ENCODE peak calls at places on chromosomes 12 and 14, in four cellular contexts. One of them, this sample, is unnamed.

GRCh38 chr14:88599761-88600439 is 37.1 kb downstream of the ZC3H14 start:
- DNase-seq in GOT3: no peak
- DNase-seq in GM23338: no peak
- DNase-seq in T-helper 2 cell: peak
- DNase-seq in this sample: no peak

GRCh38 chr12:6052206-6052939 is 72.1 kb downstream of the VWF start:
- DNase-seq in T-helper 2 cell: no peak
- DNase-seq in GOT3: no peak
- DNase-seq in GM23338: no peak
- DNase-seq in this sample: no peak

GRCh38 chr12:123065666-123066457 is 85.0 kb downstream of the PITPNM2 start:
- DNase-seq in GOT3: no peak
- DNase-seq in T-helper 2 cell: no peak
- DNase-seq in GM23338: no peak
- DNase-seq in this sample: no peak

GRCh38 chr14:93832665-93833064 is 44.4 kb upstream of the PRIMA1 start:
- DNase-seq in GM23338: no peak
- DNase-seq in T-helper 2 cell: no peak
- DNase-seq in GOT3: no peak
- DNase-seq in this sample: no peak

GRCh38 chr14:89252887-89253532 is 164.0 kb downstream of the FOXN3 start:
- DNase-seq in GOT3: no peak
- DNase-seq in GM23338: peak
- DNase-seq in T-helper 2 cell: no peak
- DNase-seq in this sample: no peak

GRCh38 chr12:116456683-116457082 is 102.5 kb upstream of the MAP1LC3B2 start:
- DNase-seq in GM23338: no peak
- DNase-seq in GOT3: no peak
- DNase-seq in T-helper 2 cell: no peak
- DNase-seq in this sample: no peak

GRCh38 chr12:4789776-4790175 is 69.6 kb downstream of the GALNT8 start:
- DNase-seq in GOT3: no peak
- DNase-seq in GM23338: no peak
- DNase-seq in T-helper 2 cell: no peak
- DNase-seq in this sample: no peak

GRCh38 chr12:39587247-39587646 is 32.4 kb downstream of the ABCD2 start:
- DNase-seq in GM23338: no peak
- DNase-seq in GOT3: no peak
- DNase-seq in T-helper 2 cell: peak
- DNase-seq in this sample: no peak

GRCh38 chr12:106954462-106955376 is 988 bp upstream of the TMEM263 start:
- DNase-seq in T-helper 2 cell: peak
- DNase-seq in GM23338: peak
- DNase-seq in GOT3: no peak
- DNase-seq in this sample: peak

GRCh38 chr12:107749094-107749493 is 11.8 kb downstream of the PRDM4 start:
- DNase-seq in GM23338: no peak
- DNase-seq in T-helper 2 cell: no peak
- DNase-seq in GOT3: no peak
- DNase-seq in this sample: no peak

GRCh38 chr12:123149828-123150272 is 1.0 kb downstream of the PITPNM2 start:
- DNase-seq in GM23338: peak
- DNase-seq in T-helper 2 cell: no peak
- DNase-seq in GOT3: no peak
- DNase-seq in this sample: no peak

GRCh38 chr14:103109789-103110415 is 13.4 kb upstream of the TNFAIP2 start:
- DNase-seq in GM23338: peak
- DNase-seq in GOT3: no peak
- DNase-seq in T-helper 2 cell: no peak
- DNase-seq in this sample: no peak

GRCh38 chr14:57390037-57390805 is at the start of gene NAA30:
- DNase-seq in T-helper 2 cell: peak
- DNase-seq in GOT3: peak
- DNase-seq in GM23338: peak
- DNase-seq in this sample: peak

GRCh38 chr14:30252151-30252550 is 306.8 kb upstream of the G2E3 start:
- DNase-seq in GM23338: peak
- DNase-seq in GOT3: no peak
- DNase-seq in T-helper 2 cell: no peak
- DNase-seq in this sample: no peak

GRCh38 chr12:52052471-52053186 is 1.4 kb downstream of the NR4A1 start:
- DNase-seq in GOT3: no peak
- DNase-seq in T-helper 2 cell: peak
- DNase-seq in GM23338: peak
- DNase-seq in this sample: no peak

GRCh38 chr12:55974308-55974724 is 438 bp downstream of the RAB5B start:
- DNase-seq in GOT3: no peak
- DNase-seq in GM23338: peak
- DNase-seq in T-helper 2 cell: peak
- DNase-seq in this sample: peak

GRCh38 chr12:95548056-95548538 is 3.2 kb downstream of the USP44 start:
- DNase-seq in GOT3: no peak
- DNase-seq in T-helper 2 cell: peak
- DNase-seq in GM23338: peak
- DNase-seq in this sample: no peak

GRCh38 chr12:15819644-15820437 is 30.7 kb upstream of the EPS8 start:
- DNase-seq in T-helper 2 cell: no peak
- DNase-seq in GM23338: no peak
- DNase-seq in GOT3: no peak
- DNase-seq in this sample: no peak

GRCh38 chr12:100544165-100544564 is 29.3 kb upstream of the GAS2L3 start:
- DNase-seq in T-helper 2 cell: no peak
- DNase-seq in GOT3: no peak
- DNase-seq in GM23338: no peak
- DNase-seq in this sample: no peak

GRCh38 chr12:53096089-53096741 is 1.3 kb upstream of the IGFBP6 start:
- DNase-seq in GOT3: peak
- DNase-seq in GM23338: peak
- DNase-seq in T-helper 2 cell: no peak
- DNase-seq in this sample: no peak